ENCODE peak calls at places on chromosomes 6 and 20, in four cellular contexts. T is T-cell; W is T1000; P is stimulated activated CD4-positive, alpha-beta T cell treated with anti-CD3 and anti-CD28 coated beads, Interleukin-2, amount 100 ng/mL, for 48 hours. M is an unnamed sample.

GRCh38 chr6:91288741-91289140 is 701.9 kb upstream of the MAP3K7 start:
- DNase-seq in T (no peak), W (no peak), P (no peak), M (no peak)

GRCh38 chr6:162907876-162908481 is 180.2 kb downstream of the PACRG start:
- DNase-seq in T (no peak), W (no peak), P (no peak), M (no peak)

GRCh38 chr6:81734500-81735140 is 17.9 kb downstream of the TENT5A start:
- DNase-seq in T (no peak), W (no peak), P (no peak), M (no peak)

GRCh38 chr20:12237772-12238171 is 320.1 kb downstream of the BTBD3 start:
- DNase-seq in T (no peak), W (no peak), P (no peak), M (no peak)

GRCh38 chr20:35821807-35822242 is 50.0 kb downstream of the PHF20 start:
- DNase-seq in T (no peak), W (peak), P (no peak), M (no peak)

GRCh38 chr6:47111685-47112084 is 69.6 kb upstream of the ADGRF1 start:
- DNase-seq in T (no peak), W (no peak), P (no peak), M (no peak)

GRCh38 chr6:37171141-37171969 is 1.4 kb downstream of the PIM1 start:
- DNase-seq in T (peak), W (no peak), P (no peak), M (peak)

GRCh38 chr6:33885121-33886057 is 81.6 kb upstream of the MLN start:
- DNase-seq in T (no peak), W (peak), P (no peak), M (no peak)

GRCh38 chr6:38146021-38146657 is 326.6 kb downstream of the ZFAND3 start:
- DNase-seq in T (no peak), W (no peak), P (no peak), M (no peak)

GRCh38 chr6:76881414-76881813 is 581.9 kb downstream of the HTR1B start:
- DNase-seq in T (no peak), W (no peak), P (no peak), M (no peak)

GRCh38 chr6:132161283-132161682 is 210.1 kb upstream of the CCN2 start:
- DNase-seq in T (no peak), W (no peak), P (no peak), M (peak)

GRCh38 chr6:3190056-3190455 is 32.7 kb upstream of the TUBB2A start:
- DNase-seq in T (no peak), W (no peak), P (no peak), M (no peak)

GRCh38 chr20:63295422-63295821 is 2.4 kb downstream of the COL20A1 start:
- DNase-seq in T (peak), W (no peak), P (no peak), M (no peak)

GRCh38 chr20:23520185-23520584 is 29.3 kb downstream of the CST8 start:
- DNase-seq in T (no peak), W (no peak), P (no peak), M (no peak)

GRCh38 chr6:27168108-27168507 is 79.4 kb upstream of the PRSS16 start:
- DNase-seq in T (no peak), W (no peak), P (no peak), M (no peak)

GRCh38 chr6:110528051-110528929 is 51.9 kb upstream of the SLC22A16 start:
- DNase-seq in T (no peak), W (peak), P (peak), M (peak)

GRCh38 chr6:35984701-35985100 is 39.7 kb downstream of the SLC26A8 start:
- DNase-seq in T (no peak), W (no peak), P (no peak), M (no peak)

GRCh38 chr20:51009303-51010042 is 13.4 kb downstream of the KCNG1 start:
- DNase-seq in T (no peak), W (no peak), P (no peak), M (no peak)

GRCh38 chr6:158143700-158144099 is 24.4 kb downstream of the SERAC1 start:
- DNase-seq in T (no peak), W (no peak), P (no peak), M (peak)

GRCh38 chr6:39555136-39555535 is 170.1 kb downstream of the KIF6 start:
- DNase-seq in T (no peak), W (no peak), P (no peak), M (no peak)

GRCh38 chr20:40990542-40991120 is 38.0 kb upstream of the TOP1 start:
- DNase-seq in T (peak), W (peak), P (peak), M (peak)

GRCh38 chr20:46774943-46775560 is 65.6 kb downstream of the SLC2A10 start:
- DNase-seq in T (no peak), W (no peak), P (no peak), M (no peak)

GRCh38 chr6:150366118-150366778 is 2.6 kb upstream of the IYD start:
- DNase-seq in T (no peak), W (no peak), P (no peak), M (no peak)